ENCODE peak calls at places on chromosomes 5 and 9, in seven cellular contexts. Y, Q, O, K, C, D and U are unnamed samples.

GRCh38 chr5:75265731-75266130 is 29.1 kb upstream of the ANKRD31 start:
- DNase-seq in Y (peak), O (no peak), K (no peak), Q (no peak), D (no peak), C (peak), U (peak)

GRCh38 chr5:35089688-35090314 is 42.1 kb upstream of the AGXT2 start:
- DNase-seq in K (peak), D (peak), Y (peak), C (peak), O (peak), Q (peak), U (peak)

GRCh38 chr5:180818942-180819341 is 16.3 kb upstream of the MGAT1 start:
- DNase-seq in Y (no peak), Q (no peak), C (no peak), D (no peak), K (no peak), O (no peak), U (no peak)

GRCh38 chr5:176724472-176724871 is 77.2 kb downstream of the TSPAN17 start:
- DNase-seq in K (no peak), Q (no peak), O (no peak), Y (no peak), C (peak), D (no peak), U (no peak)

GRCh38 chr9:36855443-36856315 is 178.4 kb downstream of the PAX5 start:
- DNase-seq in Y (no peak), D (peak), C (peak), K (no peak), O (peak), Q (no peak), U (no peak)

GRCh38 chr5:179271821-179272325 is 73.4 kb downstream of the ADAMTS2 start:
- DNase-seq in Y (no peak), C (no peak), D (no peak), K (no peak), O (peak), Q (no peak), U (no peak)

GRCh38 chr5:135027318-135027698 is 6.7 kb downstream of the PITX1 start:
- DNase-seq in O (peak), D (no peak), K (no peak), Q (no peak), C (no peak), Y (no peak), U (no peak)

GRCh38 chr9:38008168-38009034 is 60.6 kb downstream of the SHB start:
- DNase-seq in O (no peak), K (no peak), Y (peak), D (peak), C (peak), Q (no peak), U (peak)

GRCh38 chr5:40446910-40447309 is 232.8 kb upstream of the PTGER4 start:
- DNase-seq in Y (peak), Q (no peak), O (no peak), K (no peak), C (peak), D (peak), U (peak)

GRCh38 chr9:87498816-87499454 is 1.3 kb downstream of the DAPK1 start:
- DNase-seq in O (peak), K (peak), Y (no peak), D (no peak), C (no peak), Q (no peak), U (no peak)

GRCh38 chr5:62155988-62156387 is 150.0 kb upstream of the KIF2A start:
- DNase-seq in K (no peak), C (no peak), Y (no peak), Q (no peak), O (no peak), D (no peak), U (no peak)

GRCh38 chr5:138077064-138077696 is 6.7 kb upstream of the WNT8A start:
- DNase-seq in D (peak), K (peak), Y (peak), O (peak), Q (no peak), C (peak), U (peak)

GRCh38 chr5:33929925-33930690 is 6.1 kb upstream of the RXFP3 start:
- DNase-seq in D (peak), C (peak), Y (no peak), O (no peak), Q (no peak), K (no peak), U (no peak)

GRCh38 chr5:151448038-151448985 is 909 bp downstream of the SLC36A1 start:
- DNase-seq in K (peak), Q (peak), C (peak), D (peak), O (peak), Y (no peak), U (peak)

GRCh38 chr5:64569880-64570279 is 64.1 kb downstream of the RGS7BP start:
- DNase-seq in K (no peak), Y (no peak), Q (no peak), O (no peak), C (no peak), D (no peak), U (no peak)

GRCh38 chr9:122144836-122145235 is 14.7 kb downstream of the NDUFA8 start:
- DNase-seq in C (no peak), K (no peak), Y (no peak), Q (no peak), O (no peak), D (no peak), U (peak)

GRCh38 chr5:172901012-172901780 is 58.0 kb upstream of the RPL26L1 start:
- DNase-seq in O (no peak), Q (no peak), Y (peak), K (no peak), D (no peak), C (peak), U (peak)

GRCh38 chr9:113522858-113523257 is 59.3 kb downstream of the RGS3 start:
- DNase-seq in Y (no peak), K (no peak), D (no peak), Q (no peak), C (no peak), O (no peak), U (no peak)

GRCh38 chr9:120486347-120486746 is 93.6 kb downstream of the CDK5RAP2 start:
- DNase-seq in D (no peak), Y (no peak), Q (no peak), C (no peak), K (no peak), O (no peak), U (no peak)

GRCh38 chr5:136703706-136704105 is 338.4 kb upstream of the TRPC7 start:
- DNase-seq in Q (no peak), C (no peak), Y (no peak), O (no peak), D (peak), K (no peak), U (peak)

GRCh38 chr5:40665902-40666301 is 13.8 kb upstream of the PTGER4 start:
- DNase-seq in D (no peak), Y (no peak), K (no peak), O (no peak), C (no peak), Q (no peak), U (no peak)

GRCh38 chr9:132989414-132989996 is 11.0 kb downstream of the GFI1B start:
- DNase-seq in Y (no peak), K (no peak), D (no peak), C (no peak), O (no peak), Q (no peak), U (no peak)

GRCh38 chr5:159730285-159730684 is 186.0 kb upstream of the ADRA1B start:
- DNase-seq in C (no peak), O (no peak), Y (no peak), D (no peak), K (no peak), Q (no peak), U (no peak)

GRCh38 chr9:2560175-2560574 is 61.4 kb upstream of the VLDLR start:
- DNase-seq in O (no peak), Y (no peak), Q (no peak), K (no peak), C (no peak), D (no peak), U (no peak)

GRCh38 chr5:57488308-57488955 is 5.8 kb upstream of the ACTBL2 start:
- DNase-seq in Y (peak), C (peak), O (no peak), Q (no peak), D (no peak), K (no peak), U (peak)

GRCh38 chr9:93613791-93614190 is 37.4 kb downstream of the PHF2 start:
- DNase-seq in D (no peak), K (no peak), O (no peak), Q (no peak), C (no peak), Y (no peak), U (no peak)

GRCh38 chr9:113562653-113563381 is 99.3 kb downstream of the RGS3 start:
- DNase-seq in K (no peak), Q (no peak), D (no peak), C (no peak), Y (no peak), O (no peak), U (no peak)

GRCh38 chr5:98497391-98497790 is 276.1 kb upstream of the RGMB start:
- DNase-seq in Q (no peak), Y (no peak), O (no peak), D (no peak), C (no peak), K (no peak), U (peak)

GRCh38 chr9:36194326-36195000 is 3.7 kb downstream of the CLTA start:
- DNase-seq in Q (no peak), K (no peak), C (no peak), Y (peak), D (no peak), O (no peak), U (peak)

GRCh38 chr5:24428345-24428744 is 216.4 kb downstream of the CDH10 start:
- DNase-seq in D (no peak), Y (no peak), C (no peak), K (no peak), Q (no peak), O (no peak), U (no peak)

GRCh38 chr5:71972777-71973473 is 134.3 kb upstream of the MAP1B start:
- DNase-seq in Y (no peak), Q (no peak), D (no peak), K (no peak), O (no peak), C (no peak), U (peak)

GRCh38 chr5:113264061-113264460 is 170.7 kb downstream of the TSSK1B start:
- DNase-seq in Y (peak), O (no peak), Q (no peak), C (no peak), K (no peak), D (no peak), U (peak)

GRCh38 chr9:114516913-114517312 is 11.6 kb upstream of the WHRN start:
- DNase-seq in D (no peak), O (no peak), Y (peak), Q (no peak), C (peak), K (no peak), U (peak)

GRCh38 chr5:135053278-135053677 is 19.2 kb upstream of the PITX1 start:
- DNase-seq in Y (no peak), C (no peak), K (no peak), Q (no peak), O (no peak), D (no peak), U (no peak)

GRCh38 chr5:6493681-6494454 is 45.2 kb downstream of the UBE2QL1 start:
- DNase-seq in D (no peak), K (no peak), C (no peak), Y (no peak), O (no peak), Q (no peak), U (no peak)

GRCh38 chr5:167356374-167356773 is 935.1 kb upstream of the WWC1 start:
- DNase-seq in C (no peak), Q (no peak), D (no peak), K (no peak), O (no peak), Y (no peak), U (no peak)

GRCh38 chr5:138668451-138668850 is 84.8 kb upstream of the CTNNA1 start:
- DNase-seq in Q (no peak), O (no peak), D (no peak), K (no peak), C (no peak), Y (no peak), U (no peak)

GRCh38 chr5:141994737-141995136 is 18.1 kb downstream of the GNPDA1 start:
- DNase-seq in D (no peak), Y (no peak), O (no peak), K (no peak), C (no peak), Q (no peak), U (no peak)

GRCh38 chr5:97529354-97529753 is 346.3 kb upstream of the RIOK2 start:
- DNase-seq in K (no peak), D (no peak), C (no peak), Y (no peak), O (no peak), Q (no peak), U (no peak)

GRCh38 chr5:91500758-91501157 is 117.6 kb upstream of the ARRDC3 start:
- DNase-seq in Q (no peak), O (no peak), K (no peak), C (no peak), D (no peak), Y (no peak), U (no peak)
- H3K4ac ChIP-seq in Q (no peak), O (no peak), K (no peak), C (no peak), D (no peak), Y (no peak), U (no peak)

DNA sequence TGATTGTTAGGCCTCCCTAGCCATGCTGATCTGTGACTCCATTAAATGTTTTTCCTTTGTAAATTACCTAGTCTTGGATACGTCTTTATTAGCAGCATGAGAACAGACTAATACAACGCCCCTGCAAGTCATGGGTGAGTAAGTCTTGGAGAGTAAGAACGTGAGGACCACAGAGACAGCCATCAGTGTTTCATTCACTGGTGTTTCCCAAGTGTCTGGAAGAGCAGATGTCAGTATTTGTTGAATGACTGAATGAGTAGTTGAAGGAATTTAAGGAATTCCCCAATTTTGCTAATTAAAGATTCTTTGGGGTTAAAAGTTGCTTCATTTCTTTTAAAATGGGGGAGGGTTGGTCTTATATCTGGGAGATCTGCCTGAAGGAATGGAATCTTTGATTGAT is 178.8 kb downstream of the TRIO start:
- DNase-seq in O (no peak), Q (no peak), K (no peak), D (no peak), Y (no peak), C (peak), U (no peak)
- H3K4ac ChIP-seq in O (no peak), Q (no peak), K (no peak), D (no peak), Y (no peak), C (no peak), U (no peak)

GRCh38 chr5:88029011-88029410 is 239.6 kb downstream of the TMEM161B start:
- DNase-seq in C (no peak), D (no peak), Y (no peak), K (no peak), O (no peak), Q (no peak), U (no peak)
- H3K4ac ChIP-seq in C (no peak), D (no peak), Y (no peak), K (no peak), O (no peak), Q (no peak), U (no peak)

GRCh38 chr9:136060671-136061371 is 34.3 kb downstream of the NACC2 start:
- DNase-seq in D (no peak), C (no peak), O (no peak), Q (no peak), K (no peak), Y (no peak), U (no peak)

GRCh38 chr9:136059851-136060670 is 35.0 kb downstream of the NACC2 start:
- DNase-seq in Q (no peak), O (no peak), K (no peak), D (no peak), C (no peak), Y (peak), U (peak)

GRCh38 chr9:136058801-136059302 is 36.2 kb downstream of the NACC2 start:
- DNase-seq in Q (no peak), K (no peak), Y (no peak), O (no peak), D (no peak), C (no peak), U (no peak)

GRCh38 chr9:136058152-136058483 is 37.0 kb downstream of the NACC2 start:
- DNase-seq in O (no peak), Q (no peak), Y (no peak), D (no peak), K (no peak), C (no peak), U (no peak)

DNA sequence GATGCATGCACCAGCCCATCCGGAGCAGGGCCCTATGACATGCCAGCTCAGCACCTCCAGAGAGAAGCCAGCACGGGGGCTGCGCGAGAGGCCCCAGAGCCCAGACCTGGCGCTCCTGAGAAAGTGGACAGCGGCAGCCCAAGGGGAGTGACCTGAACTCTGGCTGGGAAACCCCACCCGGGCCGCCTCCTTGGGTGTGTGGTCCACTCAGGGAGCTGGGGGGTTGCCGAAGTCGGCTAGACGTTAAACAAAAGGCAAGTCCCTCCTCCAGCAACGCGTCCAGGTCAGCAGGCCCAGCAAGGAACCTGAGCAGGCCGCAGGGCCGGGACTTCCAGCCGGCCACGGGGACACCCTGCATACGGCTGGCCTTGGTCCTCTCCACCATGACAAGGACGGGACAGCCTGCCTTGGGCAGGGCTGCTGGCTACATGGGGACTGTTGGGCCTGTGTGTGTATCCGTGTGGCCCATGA is 35.7 kb downstream of the NACC2 start:
- DNase-seq in K (no peak), O (no peak), Y (no peak), D (no peak), Q (no peak), C (no peak), U (no peak)
- H3K4ac ChIP-seq in K (no peak), O (no peak), Y (no peak), D (no peak), Q (peak), C (no peak), U (peak)